ENCODE peak calls at places on chromosomes 4 and X, in ten cellular contexts. B is astrocyte, S is endodermal cell, Z is stomach, D is fibroblast of lung, C is endothelial cell of umbilical vein, F is cardiac muscle cell, H is left ventricle myocardium inferior, P is ovary, I is psoas muscle. O is an unnamed sample.

GRCh38 chr4:2937146-2937857 is 25.9 kb downstream of the NOP14 start:
- DNase-seq in F (no peak), B (peak; percentile 67), D (no peak), C (no peak), I (peak; percentile 18), Z (peak; percentile 67), H (peak; percentile 18), S (peak; percentile 78), P (peak; percentile 30), O (peak; percentile 91)

GRCh38 chrX:10395643-10396042 is 224.7 kb downstream of the MID1 start:
- DNase-seq in B (no peak), F (no peak), S (no peak), H (no peak), Z (no peak), P (no peak), I (no peak), D (no peak), C (no peak), O (no peak)

GRCh38 chrX:53594354-53594753 is 92.2 kb downstream of the HUWE1 start:
- DNase-seq in D (peak; percentile 5), S (no peak), C (no peak), F (no peak), Z (no peak), H (no peak), I (no peak), P (no peak), B (peak; percentile 38), O (no peak)

GRCh38 chrX:129836827-129837226 is 6.9 kb downstream of the ZDHHC9 start:
- DNase-seq in B (no peak), F (no peak), H (no peak), I (no peak), S (no peak), D (no peak), C (no peak), Z (no peak), P (no peak), O (no peak)

GRCh38 chr4:146510942-146511341 is 10.8 kb downstream of the SLC10A7 start:
- DNase-seq in S (no peak), F (no peak), P (no peak), C (no peak), B (no peak), H (no peak), I (no peak), D (no peak), Z (no peak), O (no peak)

GRCh38 chr4:52091811-52092210 is 40.7 kb downstream of the SPATA18 start:
- DNase-seq in F (no peak), D (peak; percentile 59), Z (no peak), P (no peak), I (no peak), S (no peak), C (no peak), B (peak; percentile 46), H (no peak), O (no peak)

GRCh38 chrX:97898798-97899197 is 1015.1 kb downstream of the RPA4 start:
- DNase-seq in F (no peak), Z (no peak), D (no peak), H (no peak), I (no peak), S (no peak), B (peak; percentile 58), C (peak; percentile 31), P (no peak), O (no peak)

GRCh38 chrX:122941801-122942200 is 242.3 kb upstream of the GRIA3 start:
- DNase-seq in P (no peak), S (no peak), Z (no peak), B (no peak), F (no peak), D (no peak), C (no peak), H (no peak), I (no peak), O (no peak)

GRCh38 chr4:164716901-164717300 is 37.0 kb upstream of the SMIM31 start:
- DNase-seq in D (no peak), H (no peak), I (no peak), C (no peak), B (no peak), Z (no peak), S (peak; percentile 57), F (peak; percentile 18), P (no peak), O (no peak)
- TF ChIP-seq CTCF in D (no peak), H (peak; percentile 31), I (no peak), C (no peak), B (no peak), Z (no peak), S (peak; percentile 74), F (no peak), P (no peak), O (no peak)

GRCh38 chrX:40083979-40084359 is 13.8 kb downstream of the BCOR start:
- DNase-seq in F (no peak), I (no peak), H (no peak), P (no peak), B (no peak), S (no peak), D (no peak), C (no peak), Z (no peak), O (no peak)

GRCh38 chrX:40080896-40081678 is 16.7 kb downstream of the BCOR start:
- DNase-seq in H (no peak), S (no peak), D (no peak), F (no peak), I (no peak), Z (no peak), C (no peak), B (no peak), P (no peak), O (peak; percentile 52)

GRCh38 chrX:40081679-40082068 is 16.1 kb downstream of the BCOR start:
- DNase-seq in I (no peak), C (no peak), P (no peak), F (no peak), H (no peak), D (no peak), Z (no peak), B (no peak), S (peak; percentile 50), O (peak; percentile 57)

GRCh38 chrX:40083120-40083978 is 14.4 kb downstream of the BCOR start:
- DNase-seq in S (peak; percentile 86), C (no peak), D (no peak), F (peak; percentile 52), I (no peak), P (peak; percentile 63), B (no peak), Z (peak; percentile 73), H (peak; percentile 20), O (peak; percentile 85)

DNA sequence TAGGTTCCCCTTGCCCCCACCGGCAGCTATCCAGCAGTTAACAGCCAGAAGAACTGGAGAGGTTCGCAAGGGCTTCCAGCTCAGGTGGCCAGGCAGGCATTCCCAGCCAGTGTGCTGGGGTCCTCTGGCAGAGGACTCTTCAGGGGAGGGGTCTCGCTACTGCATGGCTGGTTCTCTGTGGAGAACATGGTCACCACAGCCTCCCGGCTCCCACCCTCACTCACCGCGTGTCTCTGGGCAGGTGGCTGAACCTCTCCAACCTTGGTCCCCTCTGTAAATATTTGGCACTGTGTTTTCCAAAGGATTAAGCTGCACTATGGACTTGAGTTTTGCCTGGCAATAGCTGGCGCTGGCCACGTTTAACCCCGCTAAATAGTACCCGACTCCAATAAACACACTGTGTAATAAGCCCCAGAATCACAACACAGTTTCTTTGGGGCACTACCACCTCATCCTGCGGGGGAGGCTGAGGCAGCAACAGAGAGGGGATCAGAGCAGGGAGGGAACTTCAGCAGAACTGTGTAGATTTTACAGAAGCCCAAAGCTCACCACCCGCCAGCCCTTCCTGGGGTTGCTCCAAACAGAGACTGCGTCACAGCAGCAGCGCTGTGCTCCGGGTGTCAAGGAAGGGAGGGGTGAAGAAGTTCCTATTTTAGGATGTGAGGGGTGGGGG is 15.2 kb downstream of the BCOR start:
- DNase-seq in S (peak; percentile 53), I (no peak), B (no peak), D (no peak), H (peak; percentile 24), Z (no peak), C (no peak), P (peak; percentile 50), F (no peak), O (peak; percentile 76)
- H3K27ac ChIP-seq in S (no peak overlapping the region), I (no peak overlapping the region), B (no peak overlapping the region), D (no peak overlapping the region), H (no peak overlapping the region), Z (peak overlapping the region; percentile 85), C (no peak overlapping the region), P (peak overlapping the region; percentile 52), F (no peak overlapping the region), O (no peak overlapping the region)

GRCh38 chrX:19804168-19804567 is 83.2 kb downstream of the SH3KBP1 start:
- DNase-seq in B (no peak), D (no peak), F (no peak), I (no peak), Z (no peak), C (no peak), H (no peak), S (no peak), P (no peak), O (no peak)

GRCh38 chrX:19810370-19810769 is 77.0 kb downstream of the SH3KBP1 start:
- DNase-seq in P (no peak), Z (no peak), C (no peak), F (no peak), D (no peak), S (no peak), H (no peak), I (no peak), B (no peak), O (no peak)

GRCh38 chrX:19800821-19801220 is 86.6 kb downstream of the SH3KBP1 start:
- DNase-seq in S (no peak), F (no peak), D (no peak), C (no peak), H (no peak), I (no peak), P (no peak), Z (no peak), B (no peak), O (no peak)

GRCh38 chrX:19807414-19807813 is 80.0 kb downstream of the SH3KBP1 start:
- DNase-seq in Z (no peak), P (no peak), I (no peak), F (no peak), C (no peak), S (no peak), H (no peak), D (no peak), B (no peak), O (no peak)

DNA sequence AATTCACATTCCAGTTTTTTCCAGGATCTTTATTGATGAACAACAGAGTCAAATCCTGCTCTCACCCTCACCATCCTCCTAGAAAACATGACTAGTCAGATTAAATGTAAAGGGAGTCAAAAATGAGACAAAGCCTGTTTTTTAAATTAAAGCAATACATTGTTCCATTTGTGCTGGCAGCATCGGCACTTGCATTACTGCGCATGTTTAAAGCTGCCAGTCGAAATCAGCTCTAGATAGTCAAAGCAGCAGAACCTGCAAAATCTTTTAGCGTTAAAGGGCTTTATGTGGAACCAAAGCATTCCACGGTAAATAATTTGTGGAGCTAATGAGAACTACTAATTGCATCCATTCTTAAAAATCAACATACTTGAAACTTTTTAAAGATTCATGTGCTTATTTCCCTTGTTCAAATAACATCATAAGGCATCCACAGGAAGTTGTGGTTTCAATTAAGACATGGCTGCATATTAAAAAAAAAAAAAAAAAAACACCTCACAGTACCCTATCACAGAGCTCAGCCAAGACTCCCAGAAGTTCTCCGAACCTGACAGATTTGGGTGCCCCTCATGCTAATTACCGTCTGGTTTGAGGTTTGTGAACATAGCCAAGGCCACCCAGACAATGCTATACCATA is 82.2 kb downstream of the SH3KBP1 start:
- DNase-seq in B (no peak), P (no peak), Z (no peak), D (no peak), H (no peak), C (no peak), F (no peak), I (no peak), S (no peak), O (no peak)
- H3K4me1 ChIP-seq in B (no peaks in the 10 kb centered on the region), P (no peaks in the 10 kb centered on the region), Z (no peaks in the 10 kb centered on the region), D (no peaks in the 10 kb centered on the region), H (peaks cover 3% of the 10 kb centered on the region), C (no peaks in the 10 kb centered on the region), F (peaks cover under 1% of the 10 kb centered on the region), I (no peaks in the 10 kb centered on the region), S (no peaks in the 10 kb centered on the region), O (no peaks in the 10 kb centered on the region)

GRCh38 chr4:84470204-84470785 is 28.8 kb downstream of the NKX6-1 start:
- DNase-seq in H (no peak), I (no peak), C (no peak), F (no peak), S (peak; percentile 71), D (no peak), Z (no peak), P (no peak), B (no peak), O (no peak)
- TF ChIP-seq CTCF in H (no peak), I (no peak), C (no peak), F (peak; percentile 2), S (peak; percentile 72), D (peak; percentile 9), Z (no peak), P (no peak), B (no peak), O (peak; percentile 16)